ENCODE peak calls at places on chromosomes 5 and 9, in four cellular contexts. C is heart right ventricle, X is SJSA1, Y is IMR-90. M is an unnamed sample. For H3K36me3 and H3K9me3, the result is how much of the 10 kb centered on the place peaks cover.

GRCh38 chr5:83925321-83925877 is 204.7 kb upstream of the HAPLN1 start:
- DNase-seq in Y (peak), X (peak), C (no peak), M (peak)

GRCh38 chr9:127682351-127683136 is 24.2 kb upstream of the CFAP157 start:
- DNase-seq in X (no peak), Y (no peak), C (no peak), M (no peak)

GRCh38 chr9:119009253-119009652 is 360.0 kb downstream of the BRINP1 start:
- DNase-seq in X (no peak), C (no peak), Y (no peak), M (peak)

GRCh38 chr5:34905564-34905963 is 9.7 kb downstream of the RAD1 start:
- DNase-seq in X (no peak), C (no peak), Y (no peak), M (no peak)

GRCh38 chr5:82360043-82360442 is 81.9 kb upstream of the RPS23 start:
- DNase-seq in X (no peak), Y (no peak), C (no peak), M (no peak)

GRCh38 chr9:89889865-89890264 is 285.1 kb downstream of the GADD45G start:
- DNase-seq in C (no peak), X (no peak), Y (no peak), M (no peak)

GRCh38 chr9:70868044-70868443 is 253.4 kb downstream of the TRPM3 start:
- DNase-seq in X (no peak), Y (no peak), C (no peak), M (no peak)

GRCh38 chr5:142692280-142692775 is 6.4 kb upstream of the FGF1 start:
- DNase-seq in Y (no peak), X (no peak), C (no peak), M (no peak)

GRCh38 chr9:120413121-120414048 is 166.6 kb downstream of the CDK5RAP2 start:
- DNase-seq in C (no peak), Y (no peak), X (no peak), M (no peak)

GRCh38 chr9:77583366-77583626 is 64.8 kb downstream of the GNA14 start:
- DNase-seq in Y (no peak), C (no peak), X (no peak), M (no peak)

GRCh38 chr9:129026442-129027223 is 1.5 kb downstream of the SH3GLB2 start:
- DNase-seq in X (no peak), C (no peak), Y (peak), M (peak)

GRCh38 chr5:14946813-14947640 is 75.4 kb upstream of the ANKH start:
- DNase-seq in X (no peak), Y (no peak), C (peak), M (no peak)

GRCh38 chr5:132456553-132457361 is 33.8 kb downstream of the IRF1 start:
- DNase-seq in X (peak), C (peak), Y (no peak), M (no peak)

GRCh38 chr5:98775962-98776687 is 2.7 kb downstream of the RGMB start:
- DNase-seq in Y (peak), C (no peak), X (no peak), M (no peak)

GRCh38 chr5:72387985-72388384 is 67.8 kb downstream of the PTCD2 start:
- DNase-seq in Y (peak), C (no peak), X (peak), M (no peak)

GRCh38 chr5:60856059-60856458 is 12.0 kb upstream of the ELOVL7 start:
- DNase-seq in Y (peak), C (no peak), X (no peak), M (no peak)

GRCh38 chr5:42397267-42397666 is 26.0 kb upstream of the GHR start:
- DNase-seq in Y (no peak), X (no peak), C (peak), M (no peak)

GRCh38 chr5:141743652-141744333 is 61.8 kb upstream of the ARAP3 start:
- DNase-seq in Y (no peak), X (peak), C (no peak), M (no peak)

GRCh38 chr5:149262315-149262714 is 9.3 kb upstream of the AFAP1L1 start:
- DNase-seq in C (no peak), X (no peak), Y (no peak), M (no peak)

GRCh38 chr5:61089351-61089750 is 72.9 kb downstream of the SMIM15 start:
- DNase-seq in C (no peak), X (no peak), Y (peak), M (no peak)

GRCh38 chr5:78810098-78810497 is 161.5 kb upstream of the LHFPL2 start:
- DNase-seq in Y (no peak), C (no peak), X (no peak), M (no peak)

GRCh38 chr5:125607018-125607417 is 816.2 kb upstream of the GRAMD2B start:
- DNase-seq in X (no peak), Y (peak), C (no peak), M (no peak)

GRCh38 chr5:18900644-18901043 is 1087.4 kb downstream of the CDH18 start:
- DNase-seq in X (no peak), Y (no peak), C (no peak), M (no peak)

GRCh38 chr9:74570879-74571512 is 73.9 kb downstream of the RORB start:
- DNase-seq in X (no peak), C (no peak), Y (peak), M (no peak)

GRCh38 chr9:115086886-115087285 is 31.1 kb downstream of the TNC start:
- DNase-seq in C (no peak), Y (no peak), X (no peak), M (no peak)

GRCh38 chr9:117184173-117184572 is 230.7 kb downstream of the ASTN2 start:
- DNase-seq in Y (no peak), X (no peak), C (no peak), M (no peak)

GRCh38 chr9:35618325-35618727 is at the start of gene CD72:
- DNase-seq in C (no peak), Y (no peak), X (no peak), M (no peak)

GRCh38 chr5:135384898-135385297 is 14.1 kb downstream of the MACROH2A1 start:
- DNase-seq in Y (no peak), C (no peak), X (no peak), M (no peak)

GRCh38 chr5:135382131-135382530 is 16.9 kb downstream of the MACROH2A1 start:
- DNase-seq in X (no peak), C (no peak), Y (no peak), M (no peak)

GRCh38 chr5:135385576-135385975 is 13.5 kb downstream of the MACROH2A1 start:
- DNase-seq in X (no peak), C (no peak), Y (no peak), M (no peak)

GRCh38 chr5:135386096-135386495 is 12.9 kb downstream of the MACROH2A1 start:
- DNase-seq in Y (peak), C (no peak), X (no peak), M (no peak)

DNA sequence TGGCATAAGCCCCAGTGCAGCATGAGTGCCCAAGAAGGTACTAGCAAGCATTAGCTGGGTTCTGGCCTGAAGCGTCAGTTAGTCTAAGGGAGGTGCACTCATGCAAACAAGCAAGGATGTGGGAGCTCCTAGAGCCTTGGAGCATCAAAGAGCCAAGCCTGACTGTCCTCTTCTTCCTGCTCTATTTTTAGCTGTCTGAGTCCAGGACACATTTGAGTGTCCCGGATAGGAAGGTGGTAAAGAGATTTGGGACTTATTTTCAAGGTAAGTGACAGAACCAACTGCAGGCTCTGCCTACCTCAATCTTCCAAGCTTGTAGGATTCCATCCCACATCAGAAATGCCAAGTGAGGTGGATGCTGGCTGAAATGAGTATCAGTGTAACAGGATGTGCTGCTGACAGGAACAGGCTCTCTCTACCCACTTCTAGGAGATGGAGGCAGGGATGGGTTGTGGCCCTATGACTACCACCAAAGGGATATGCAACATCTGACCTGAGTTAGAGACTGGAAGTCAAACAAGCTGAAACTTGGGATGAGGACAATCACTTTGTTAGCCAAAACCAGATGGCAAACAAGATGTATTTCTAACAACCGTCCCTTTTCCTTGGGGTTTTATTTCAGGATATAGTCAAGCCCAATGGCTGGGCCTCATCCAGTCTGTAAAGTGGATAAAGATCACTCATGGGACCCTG is 15.1 kb downstream of the MACROH2A1 start:
- DNase-seq in X (no peak), Y (no peak), C (no peak), M (no peak)
- H3K36me3 ChIP-seq in X (half or more), Y (half or more), C (half or more), M (half or more)

GRCh38 chr5:173228639-173229380 is 6.2 kb downstream of the NKX2-5 start:
- DNase-seq in X (no peak), Y (no peak), C (no peak), M (no peak)
- H3K4me3 ChIP-seq in X (no peak), Y (no peak), C (peak), M (no peak)

DNA sequence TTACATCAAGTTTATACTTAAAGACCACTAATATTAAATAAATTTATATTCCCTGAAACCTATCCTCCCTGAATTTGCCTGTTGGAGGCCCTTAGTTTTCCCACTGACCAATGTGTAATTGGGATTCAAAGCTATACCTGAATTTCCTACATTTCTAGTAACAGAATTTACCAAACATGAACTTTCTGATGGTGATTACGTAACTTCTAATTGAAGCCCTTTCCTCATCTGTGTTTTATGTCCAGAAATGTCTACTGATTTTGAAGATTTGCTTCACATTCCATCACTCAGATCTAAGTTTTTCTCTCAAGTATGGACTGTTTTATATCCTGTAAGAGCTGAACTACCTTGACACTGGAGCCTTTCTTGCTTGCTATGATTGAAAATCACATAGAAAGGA is 12.8 kb downstream of the ZFP62 start:
- DNase-seq in C (no peak), X (no peak), Y (no peak), M (no peak)
- H3K9me3 ChIP-seq in C (under half), X (under half), Y (half or more), M (under half)

GRCh38 chr5:178211095-178212048 is 7.0 kb downstream of the HNRNPAB start:
- DNase-seq in Y (no peak), X (no peak), C (no peak), M (no peak)

GRCh38 chr5:178208540-178209227 is 4.4 kb downstream of the HNRNPAB start:
- DNase-seq in C (no peak), X (no peak), Y (no peak), M (no peak)

GRCh38 chr5:178207917-178208280 is 3.6 kb downstream of the HNRNPAB start:
- DNase-seq in X (no peak), Y (no peak), C (no peak), M (no peak)

GRCh38 chr5:178210073-178210526 is 5.8 kb downstream of the HNRNPAB start:
- DNase-seq in C (no peak), Y (no peak), X (no peak), M (no peak)

GRCh38 chr5:178209334-178210072 is 5.2 kb downstream of the HNRNPAB start:
- DNase-seq in Y (no peak), X (no peak), C (no peak), M (no peak)
- H3K36me3 ChIP-seq in Y (half or more), X (half or more), C (half or more), M (half or more)

GRCh38 chr9:133793471-133793870 is 55.3 kb upstream of the SARDH start:
- DNase-seq in X (no peak), Y (no peak), C (no peak), M (no peak)
- H3K4me3 ChIP-seq in X (no peak), Y (no peak), C (no peak), M (no peak)

DNA sequence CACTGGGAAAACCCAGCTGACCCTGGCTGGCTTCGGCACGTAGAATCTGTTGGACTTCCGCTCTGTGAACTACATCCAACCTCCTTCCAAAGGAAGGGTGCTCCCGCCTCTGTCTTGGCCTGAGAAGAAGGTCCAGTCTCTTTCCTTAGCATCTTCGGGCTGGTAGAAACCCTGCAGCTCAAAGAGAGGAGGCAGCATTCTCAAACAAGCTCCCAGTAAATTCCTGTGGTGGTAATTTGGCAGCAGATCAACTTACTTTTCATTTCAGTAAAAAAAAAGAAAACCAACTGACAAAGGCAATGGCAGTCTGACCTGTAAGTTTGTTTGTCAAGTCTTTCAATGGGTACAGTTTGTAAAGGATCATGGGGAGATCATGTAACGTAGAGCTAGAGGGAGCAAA is 176.7 kb downstream of the MED10 start:
- DNase-seq in C (no peak), Y (no peak), X (peak), M (no peak)
- H3K9me3 ChIP-seq in C (under half), Y (under half), X (under half), M (under half)